ENCODE peak calls at places on chromosomes 12 and 14, in eight cellular contexts. One of them, this sample, is unnamed.
A peak's percentile ranks its signal among the peaks of the same experiment; 100 is the strongest.

GRCh38 chr12:52884526-52885293 is 20.2 kb downstream of the KRT8 start:
- DNase-seq in CD8-positive, alpha-beta memory T cell: peak; percentile 81
- DNase-seq in CD8-positive, alpha-beta T cell: peak; percentile 88
- DNase-seq in fibroblast of villous mesenchyme: peak; percentile 70
- DNase-seq in cardiac muscle cell: peak; percentile 80
- DNase-seq in K562: peak; percentile 83
- DNase-seq in CD4-positive, alpha-beta memory T cell: peak; percentile 67
- DNase-seq in fibroblast of mammary gland: peak; percentile 42
- DNase-seq in this sample: peak; percentile 66

GRCh38 chr12:27667540-27667939 is 28.7 kb upstream of the REP15 start:
- DNase-seq in CD8-positive, alpha-beta memory T cell: no peak
- DNase-seq in CD8-positive, alpha-beta T cell: no peak
- DNase-seq in fibroblast of villous mesenchyme: peak; percentile 4
- DNase-seq in cardiac muscle cell: no peak
- DNase-seq in K562: peak; percentile 2
- DNase-seq in CD4-positive, alpha-beta memory T cell: no peak
- DNase-seq in fibroblast of mammary gland: peak; percentile 97
- DNase-seq in this sample: peak; percentile 82

GRCh38 chr12:54162741-54163140 is 26.0 kb downstream of the SMUG1 start:
- DNase-seq in CD8-positive, alpha-beta memory T cell: no peak
- DNase-seq in CD8-positive, alpha-beta T cell: no peak
- DNase-seq in fibroblast of villous mesenchyme: no peak
- DNase-seq in cardiac muscle cell: no peak
- DNase-seq in K562: no peak
- DNase-seq in CD4-positive, alpha-beta memory T cell: no peak
- DNase-seq in fibroblast of mammary gland: no peak
- DNase-seq in this sample: no peak

GRCh38 chr14:37903561-37904191 is 304.0 kb upstream of the SSTR1 start:
- DNase-seq in CD8-positive, alpha-beta memory T cell: no peak
- DNase-seq in CD8-positive, alpha-beta T cell: peak; percentile 5
- DNase-seq in fibroblast of villous mesenchyme: peak; percentile 63
- DNase-seq in cardiac muscle cell: peak; percentile 55
- DNase-seq in K562: peak; percentile 19
- DNase-seq in CD4-positive, alpha-beta memory T cell: peak; percentile 36
- DNase-seq in fibroblast of mammary gland: peak; percentile 71
- DNase-seq in this sample: peak; percentile 73

GRCh38 chr12:18422849-18423248 is 161.5 kb downstream of the PIK3C2G start:
- DNase-seq in CD8-positive, alpha-beta memory T cell: no peak
- DNase-seq in CD8-positive, alpha-beta T cell: no peak
- DNase-seq in fibroblast of villous mesenchyme: peak; percentile 8
- DNase-seq in cardiac muscle cell: no peak
- DNase-seq in K562: no peak
- DNase-seq in CD4-positive, alpha-beta memory T cell: no peak
- DNase-seq in fibroblast of mammary gland: peak; percentile 19
- DNase-seq in this sample: no peak

GRCh38 chr12:93039062-93039461 is 110.0 kb upstream of the EEA1 start:
- DNase-seq in CD8-positive, alpha-beta memory T cell: no peak
- DNase-seq in CD8-positive, alpha-beta T cell: no peak
- DNase-seq in fibroblast of villous mesenchyme: no peak
- DNase-seq in cardiac muscle cell: no peak
- DNase-seq in K562: no peak
- DNase-seq in CD4-positive, alpha-beta memory T cell: no peak
- DNase-seq in fibroblast of mammary gland: peak; percentile 28
- DNase-seq in this sample: no peak

GRCh38 chr12:26116829-26117228 is 8.0 kb downstream of the BHLHE41 start:
- DNase-seq in CD8-positive, alpha-beta memory T cell: no peak
- DNase-seq in CD8-positive, alpha-beta T cell: no peak
- DNase-seq in fibroblast of villous mesenchyme: no peak
- DNase-seq in cardiac muscle cell: no peak
- DNase-seq in K562: peak; percentile 35
- DNase-seq in CD4-positive, alpha-beta memory T cell: no peak
- DNase-seq in fibroblast of mammary gland: no peak
- DNase-seq in this sample: no peak

GRCh38 chr12:130916251-130916911 is 37.3 kb upstream of the ADGRD1 start:
- DNase-seq in CD8-positive, alpha-beta memory T cell: no peak
- DNase-seq in CD8-positive, alpha-beta T cell: no peak
- DNase-seq in fibroblast of villous mesenchyme: peak; percentile 61
- DNase-seq in cardiac muscle cell: peak; percentile 82
- DNase-seq in K562: peak; percentile 78
- DNase-seq in CD4-positive, alpha-beta memory T cell: peak; percentile 1
- DNase-seq in fibroblast of mammary gland: peak; percentile 60
- DNase-seq in this sample: peak; percentile 64

GRCh38 chr12:67508830-67509229 is 139.7 kb upstream of the DYRK2 start:
- DNase-seq in CD8-positive, alpha-beta memory T cell: no peak
- DNase-seq in CD8-positive, alpha-beta T cell: no peak
- DNase-seq in fibroblast of villous mesenchyme: no peak
- DNase-seq in cardiac muscle cell: no peak
- DNase-seq in K562: no peak
- DNase-seq in CD4-positive, alpha-beta memory T cell: no peak
- DNase-seq in fibroblast of mammary gland: no peak
- DNase-seq in this sample: no peak

GRCh38 chr14:24095196-24096068 is 1.3 kb downstream of the PCK2 start:
- DNase-seq in CD8-positive, alpha-beta memory T cell: no peak
- DNase-seq in CD8-positive, alpha-beta T cell: no peak
- DNase-seq in fibroblast of villous mesenchyme: peak; percentile 41
- DNase-seq in cardiac muscle cell: peak; percentile 9
- DNase-seq in K562: peak; percentile 91
- DNase-seq in CD4-positive, alpha-beta memory T cell: no peak
- DNase-seq in fibroblast of mammary gland: peak; percentile 36
- DNase-seq in this sample: peak; percentile 24

GRCh38 chr14:103871596-103872480 is 24.5 kb upstream of the PPP1R13B start:
- DNase-seq in CD8-positive, alpha-beta memory T cell: peak; percentile 82
- DNase-seq in CD8-positive, alpha-beta T cell: peak; percentile 77
- DNase-seq in fibroblast of villous mesenchyme: no peak
- DNase-seq in cardiac muscle cell: peak; percentile 53
- DNase-seq in K562: peak; percentile 63
- DNase-seq in CD4-positive, alpha-beta memory T cell: peak; percentile 65
- DNase-seq in fibroblast of mammary gland: no peak
- DNase-seq in this sample: peak; percentile 15

GRCh38 chr14:75274899-75275569 is 3.6 kb upstream of the FOS start:
- DNase-seq in CD8-positive, alpha-beta memory T cell: peak; percentile 86
- DNase-seq in CD8-positive, alpha-beta T cell: peak; percentile 70
- DNase-seq in fibroblast of villous mesenchyme: peak; percentile 95
- DNase-seq in cardiac muscle cell: no peak
- DNase-seq in K562: no peak
- DNase-seq in CD4-positive, alpha-beta memory T cell: peak; percentile 85
- DNase-seq in fibroblast of mammary gland: peak; percentile 51
- DNase-seq in this sample: no peak

GRCh38 chr12:18750087-18750486 is 12.2 kb downstream of the CAPZA3 start:
- DNase-seq in CD8-positive, alpha-beta memory T cell: no peak
- DNase-seq in CD8-positive, alpha-beta T cell: no peak
- DNase-seq in fibroblast of villous mesenchyme: peak; percentile 79
- DNase-seq in cardiac muscle cell: peak; percentile 74
- DNase-seq in K562: no peak
- DNase-seq in CD4-positive, alpha-beta memory T cell: no peak
- DNase-seq in fibroblast of mammary gland: peak; percentile 36
- DNase-seq in this sample: peak; percentile 33

GRCh38 chr12:57459750-57460400 is at the start of gene GLI1:
- DNase-seq in CD8-positive, alpha-beta memory T cell: no peak
- DNase-seq in CD8-positive, alpha-beta T cell: no peak
- DNase-seq in fibroblast of villous mesenchyme: no peak
- DNase-seq in cardiac muscle cell: peak; percentile 73
- DNase-seq in K562: no peak
- DNase-seq in CD4-positive, alpha-beta memory T cell: no peak
- DNase-seq in fibroblast of mammary gland: no peak
- DNase-seq in this sample: no peak

GRCh38 chr12:57458665-57459054 is 925 bp upstream of the GLI1 start:
- DNase-seq in CD8-positive, alpha-beta memory T cell: no peak
- DNase-seq in CD8-positive, alpha-beta T cell: no peak
- DNase-seq in fibroblast of villous mesenchyme: no peak
- DNase-seq in cardiac muscle cell: no peak
- DNase-seq in K562: no peak
- DNase-seq in CD4-positive, alpha-beta memory T cell: no peak
- DNase-seq in fibroblast of mammary gland: no peak
- DNase-seq in this sample: no peak

GRCh38 chr12:57460457-57461325 is 1.1 kb downstream of the GLI1 start:
- DNase-seq in CD8-positive, alpha-beta memory T cell: no peak
- DNase-seq in CD8-positive, alpha-beta T cell: peak; percentile 30
- DNase-seq in fibroblast of villous mesenchyme: no peak
- DNase-seq in cardiac muscle cell: peak; percentile 59
- DNase-seq in K562: peak; percentile 63
- DNase-seq in CD4-positive, alpha-beta memory T cell: peak; percentile 17
- DNase-seq in fibroblast of mammary gland: no peak
- DNase-seq in this sample: no peak

GRCh38 chr12:57461326-57461903 is 1.8 kb downstream of the GLI1 start:
- DNase-seq in CD8-positive, alpha-beta memory T cell: peak; percentile 72
- DNase-seq in CD8-positive, alpha-beta T cell: peak; percentile 43
- DNase-seq in fibroblast of villous mesenchyme: peak; percentile 74
- DNase-seq in cardiac muscle cell: peak; percentile 71
- DNase-seq in K562: peak; percentile 78
- DNase-seq in CD4-positive, alpha-beta memory T cell: no peak
- DNase-seq in fibroblast of mammary gland: peak; percentile 37
- DNase-seq in this sample: peak; percentile 59

GRCh38 chr12:57459055-57459749 is 383 bp upstream of the GLI1 start:
- DNase-seq in CD8-positive, alpha-beta memory T cell: peak; percentile 96
- DNase-seq in CD8-positive, alpha-beta T cell: peak; percentile 95
- DNase-seq in fibroblast of villous mesenchyme: peak; percentile 96
- DNase-seq in cardiac muscle cell: peak; percentile 96
- DNase-seq in K562: peak; percentile 97
- DNase-seq in CD4-positive, alpha-beta memory T cell: peak; percentile 91
- DNase-seq in fibroblast of mammary gland: peak; percentile 94
- DNase-seq in this sample: peak; percentile 98
- H3K4me3 ChIP-seq in CD8-positive, alpha-beta memory T cell: peak overlapping the region; percentile 92
- H3K4me3 ChIP-seq in CD8-positive, alpha-beta T cell: peak overlapping the region; percentile 67
- H3K4me3 ChIP-seq in fibroblast of villous mesenchyme: peak overlapping the region; percentile 78
- H3K4me3 ChIP-seq in cardiac muscle cell: peak overlapping the region; percentile 43
- H3K4me3 ChIP-seq in K562: peak overlapping the region; percentile 62
- H3K4me3 ChIP-seq in CD4-positive, alpha-beta memory T cell: peak overlapping the region; percentile 88
- H3K4me3 ChIP-seq in fibroblast of mammary gland: peak overlapping the region; percentile 79
- H3K4me3 ChIP-seq in this sample: peak overlapping the region; percentile 68

DNA sequence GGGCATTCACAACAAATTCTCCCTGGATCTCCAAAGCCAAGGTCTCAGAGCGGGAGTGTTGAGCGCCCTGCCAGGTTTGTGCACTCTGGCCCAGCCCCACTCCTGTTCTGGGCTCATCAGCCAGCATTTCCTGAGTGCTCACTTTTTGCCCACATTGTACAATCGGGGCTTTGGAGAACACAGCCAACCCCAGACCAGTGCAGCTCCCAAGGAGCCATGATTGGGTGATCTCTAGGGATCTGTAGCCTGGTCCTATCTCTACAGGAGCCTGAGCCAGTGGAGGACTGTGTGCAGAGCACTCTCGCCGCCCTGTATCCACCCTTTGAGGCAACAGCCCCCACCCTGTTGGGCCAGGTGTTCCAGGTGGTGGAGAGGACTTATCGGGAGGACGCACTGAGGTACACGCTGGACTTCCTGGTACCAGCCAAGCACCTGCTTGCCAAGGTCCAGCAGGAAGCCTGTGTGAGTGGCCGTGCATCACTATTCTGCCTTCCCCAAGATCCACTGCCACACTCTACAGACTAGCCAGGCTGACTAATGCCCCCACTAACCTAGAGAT is 2.8 kb downstream of the ARHGEF40 start:
- DNase-seq in CD8-positive, alpha-beta memory T cell: no peak
- DNase-seq in CD8-positive, alpha-beta T cell: no peak
- DNase-seq in fibroblast of villous mesenchyme: no peak
- DNase-seq in cardiac muscle cell: no peak
- DNase-seq in K562: no peak
- DNase-seq in CD4-positive, alpha-beta memory T cell: no peak
- DNase-seq in fibroblast of mammary gland: no peak
- DNase-seq in this sample: no peak
- H3K4me3 ChIP-seq in CD8-positive, alpha-beta memory T cell: no peak overlapping the region
- H3K4me3 ChIP-seq in CD8-positive, alpha-beta T cell: no peak overlapping the region
- H3K4me3 ChIP-seq in fibroblast of villous mesenchyme: no peak overlapping the region
- H3K4me3 ChIP-seq in cardiac muscle cell: no peak overlapping the region
- H3K4me3 ChIP-seq in K562: no peak overlapping the region
- H3K4me3 ChIP-seq in CD4-positive, alpha-beta memory T cell: no peak overlapping the region
- H3K4me3 ChIP-seq in fibroblast of mammary gland: no peak overlapping the region
- H3K4me3 ChIP-seq in this sample: no peak overlapping the region

DNA sequence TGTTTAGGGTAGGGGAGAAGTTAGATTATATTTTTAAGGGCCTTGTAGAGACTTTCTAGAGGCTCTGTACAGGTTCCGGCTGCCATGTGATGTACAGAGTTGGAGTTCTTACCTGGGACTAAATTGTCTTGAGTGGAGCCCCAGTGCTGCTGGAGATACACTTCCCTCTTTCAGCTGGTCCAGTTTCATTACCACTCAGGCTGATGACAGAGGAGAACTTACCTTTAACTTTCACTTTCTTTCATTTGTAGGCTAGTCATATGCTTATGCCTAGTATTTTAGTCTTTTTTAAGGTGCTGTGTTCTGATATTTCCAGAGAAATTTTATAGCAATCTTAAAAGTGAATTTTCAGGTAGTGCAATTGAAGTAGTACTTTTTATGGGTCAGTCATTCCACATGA is 117.3 kb downstream of the ERC1 start:
- DNase-seq in CD8-positive, alpha-beta memory T cell: no peak
- DNase-seq in CD8-positive, alpha-beta T cell: no peak
- DNase-seq in fibroblast of villous mesenchyme: no peak
- DNase-seq in cardiac muscle cell: no peak
- DNase-seq in K562: no peak
- DNase-seq in CD4-positive, alpha-beta memory T cell: no peak
- DNase-seq in fibroblast of mammary gland: no peak
- DNase-seq in this sample: no peak
- H3K4me3 ChIP-seq in CD8-positive, alpha-beta memory T cell: no peak overlapping the region
- H3K4me3 ChIP-seq in CD8-positive, alpha-beta T cell: no peak overlapping the region
- H3K4me3 ChIP-seq in fibroblast of villous mesenchyme: no peak overlapping the region
- H3K4me3 ChIP-seq in cardiac muscle cell: no peak overlapping the region
- H3K4me3 ChIP-seq in K562: no peak overlapping the region
- H3K4me3 ChIP-seq in CD4-positive, alpha-beta memory T cell: no peak overlapping the region
- H3K4me3 ChIP-seq in fibroblast of mammary gland: no peak overlapping the region
- H3K4me3 ChIP-seq in this sample: no peak overlapping the region

GRCh38 chr12:63846249-63846967 is 1.9 kb downstream of the SRGAP1 start:
- DNase-seq in CD8-positive, alpha-beta memory T cell: no peak
- DNase-seq in CD8-positive, alpha-beta T cell: no peak
- DNase-seq in fibroblast of villous mesenchyme: no peak
- DNase-seq in cardiac muscle cell: no peak
- DNase-seq in K562: no peak
- DNase-seq in CD4-positive, alpha-beta memory T cell: no peak
- DNase-seq in fibroblast of mammary gland: peak; percentile 25
- DNase-seq in this sample: no peak

GRCh38 chr12:63848450-63848849 is 4.0 kb downstream of the SRGAP1 start:
- DNase-seq in CD8-positive, alpha-beta memory T cell: no peak
- DNase-seq in CD8-positive, alpha-beta T cell: no peak
- DNase-seq in fibroblast of villous mesenchyme: no peak
- DNase-seq in cardiac muscle cell: no peak
- DNase-seq in K562: no peak
- DNase-seq in CD4-positive, alpha-beta memory T cell: no peak
- DNase-seq in fibroblast of mammary gland: no peak
- DNase-seq in this sample: no peak

GRCh38 chr12:63844391-63845341 is at the start of gene SRGAP1:
- DNase-seq in CD8-positive, alpha-beta memory T cell: peak; percentile 46
- DNase-seq in CD8-positive, alpha-beta T cell: no peak
- DNase-seq in fibroblast of villous mesenchyme: peak; percentile 79
- DNase-seq in cardiac muscle cell: peak; percentile 63
- DNase-seq in K562: peak; percentile 22
- DNase-seq in CD4-positive, alpha-beta memory T cell: peak; percentile 3
- DNase-seq in fibroblast of mammary gland: peak; percentile 74
- DNase-seq in this sample: peak; percentile 93

GRCh38 chr12:63843613-63844390 is 698 bp upstream of the SRGAP1 start:
- DNase-seq in CD8-positive, alpha-beta memory T cell: peak; percentile 87
- DNase-seq in CD8-positive, alpha-beta T cell: peak; percentile 79
- DNase-seq in fibroblast of villous mesenchyme: peak; percentile 96
- DNase-seq in cardiac muscle cell: peak; percentile 96
- DNase-seq in K562: peak; percentile 87
- DNase-seq in CD4-positive, alpha-beta memory T cell: peak; percentile 68
- DNase-seq in fibroblast of mammary gland: peak; percentile 95
- DNase-seq in this sample: peak; percentile 98

DNA sequence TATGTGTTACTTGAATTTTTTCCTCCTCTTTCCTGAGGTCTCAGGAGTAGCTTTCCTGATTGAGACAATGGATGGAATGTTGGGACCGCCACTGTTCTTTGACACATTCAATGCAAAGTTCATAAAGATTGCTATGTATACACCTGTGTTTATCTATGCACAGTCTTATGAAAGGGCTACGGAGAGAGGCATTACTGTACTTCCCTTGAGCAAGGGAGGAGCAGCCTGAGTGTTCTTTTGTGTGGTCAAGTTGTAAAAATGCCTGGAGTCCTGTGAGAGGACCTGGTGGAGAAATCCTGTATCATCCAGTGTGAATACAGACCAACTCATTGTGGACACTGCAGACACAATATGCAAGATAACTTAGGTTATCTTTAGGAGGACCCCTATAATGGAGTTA is 1.2 kb downstream of the SRGAP1 start:
- DNase-seq in CD8-positive, alpha-beta memory T cell: no peak
- DNase-seq in CD8-positive, alpha-beta T cell: no peak
- DNase-seq in fibroblast of villous mesenchyme: peak; percentile 67
- DNase-seq in cardiac muscle cell: peak; percentile 13
- DNase-seq in K562: no peak
- DNase-seq in CD4-positive, alpha-beta memory T cell: no peak
- DNase-seq in fibroblast of mammary gland: peak; percentile 56
- DNase-seq in this sample: peak; percentile 67
- H3K4me3 ChIP-seq in CD8-positive, alpha-beta memory T cell: no peak overlapping the region
- H3K4me3 ChIP-seq in CD8-positive, alpha-beta T cell: no peak overlapping the region
- H3K4me3 ChIP-seq in fibroblast of villous mesenchyme: peak overlapping the region; percentile 69
- H3K4me3 ChIP-seq in cardiac muscle cell: peak overlapping the region; percentile 85
- H3K4me3 ChIP-seq in K562: no peak overlapping the region
- H3K4me3 ChIP-seq in CD4-positive, alpha-beta memory T cell: no peak overlapping the region
- H3K4me3 ChIP-seq in fibroblast of mammary gland: peak overlapping the region; percentile 99
- H3K4me3 ChIP-seq in this sample: peak overlapping the region; percentile 96

This sample was measured in cardiac fibroblast.